ENCODE peak calls at places on chromosomes 1 and 21, in five cellular contexts. R is cardiac muscle cell, L is tibial nerve, G is DND-41, J is IMR-90. M is an unnamed sample. For H3K4me1, the result is how much of the 10 kb centered on the place peaks cover.

GRCh38 chr1:228087771-228088251 is 5.3 kb downstream of the ARF1 start:
- DNase-seq in L (no peak), J (peak), G (no peak), R (no peak), M (no peak)

GRCh38 chr1:116514708-116515525 is 55.9 kb downstream of the CD58 start:
- DNase-seq in G (peak), R (no peak), J (no peak), L (no peak), M (no peak)

GRCh38 chr1:9260086-9260766 is 25.7 kb downstream of the H6PD start:
- DNase-seq in L (no peak), R (no peak), J (no peak), G (no peak), M (no peak)

GRCh38 chr1:17890056-17890814 is 135.1 kb downstream of the ACTL8 start:
- DNase-seq in R (no peak), J (no peak), G (no peak), L (no peak), M (no peak)

GRCh38 chr1:181149326-181150000 is 61.0 kb downstream of the IER5 start:
- DNase-seq in G (peak), L (no peak), J (no peak), R (no peak), M (peak)

GRCh38 chr1:169995993-169996392 is 78.5 kb downstream of the KIFAP3 start:
- DNase-seq in R (no peak), L (no peak), J (no peak), G (no peak), M (no peak)

GRCh38 chr1:53285969-53286760 is 41.7 kb downstream of the LRP8 start:
- DNase-seq in J (no peak), L (no peak), R (no peak), G (no peak), M (no peak)

GRCh38 chr1:11498956-11499824 is 20.2 kb downstream of the DISP3 start:
- DNase-seq in R (no peak), L (no peak), G (no peak), J (no peak), M (no peak)

GRCh38 chr21:16587141-16587570 is 857.4 kb downstream of the USP25 start:
- DNase-seq in L (peak), R (no peak), J (peak), G (no peak), M (no peak)

GRCh38 chr21:23111070-23111605 is 2112.9 kb downstream of the NCAM2 start:
- DNase-seq in G (no peak), R (no peak), J (no peak), L (no peak), M (no peak)

GRCh38 chr1:228397966-228398365 is 8.7 kb downstream of the TRIM11 start:
- DNase-seq in R (no peak), L (no peak), J (no peak), G (no peak), M (no peak)

GRCh38 chr1:33863779-33864178 is at the start of gene HMGB4:
- DNase-seq in G (no peak), J (no peak), R (no peak), L (no peak), M (no peak)

GRCh38 chr1:225712391-225712790 is 59.5 kb upstream of the ENAH start:
- DNase-seq in R (no peak), J (no peak), L (no peak), G (no peak), M (no peak)

GRCh38 chr1:42420911-42421585 is 34.8 kb downstream of the ZMYND12 start:
- DNase-seq in G (no peak), J (peak), R (peak), L (no peak), M (no peak)

GRCh38 chr21:38468989-38469388 is 29.3 kb downstream of the ERG start:
- DNase-seq in J (no peak), G (no peak), R (no peak), L (no peak), M (no peak)

GRCh38 chr1:160046494-160047115 is 14.8 kb upstream of the PIGM start:
- DNase-seq in R (peak), G (peak), L (peak), J (peak), M (peak)

GRCh38 chr1:240575976-240576666 is 35.8 kb downstream of the GREM2 start:
- DNase-seq in R (no peak), G (peak), L (peak), J (peak), M (peak)

GRCh38 chr21:45145146-45145545 is 70.8 kb downstream of the ADARB1 start:
- DNase-seq in G (no peak), L (no peak), R (no peak), J (no peak), M (no peak)

GRCh38 chr1:104387716-104388508 is 638.2 kb downstream of the AMY1C start:
- DNase-seq in J (no peak), R (no peak), L (no peak), G (no peak), M (no peak)

GRCh38 chr1:13908128-13908527 is 208.1 kb downstream of the PRDM2 start:
- DNase-seq in J (no peak), R (no peak), L (no peak), G (no peak), M (no peak)

GRCh38 chr1:227140376-227140775 is 177.9 kb downstream of the CDC42BPA start:
- DNase-seq in G (no peak), L (no peak), R (no peak), J (peak), M (no peak)

GRCh38 chr1:19645544-19646252 is 1.6 kb downstream of the NBL1 start:
- DNase-seq in R (no peak), L (no peak), J (peak), G (no peak), M (no peak)

GRCh38 chr1:16720403-16721223 is 19.7 kb upstream of the RNU1-4 start:
- DNase-seq in J (no peak), L (peak), G (no peak), R (no peak), M (peak)

GRCh38 chr1:2236695-2237677 is 8.9 kb downstream of the SKI start:
- DNase-seq in L (no peak), J (no peak), G (peak), R (no peak), M (no peak)

GRCh38 chr1:21126324-21126723 is 50.4 kb downstream of the EIF4G3 start:
- DNase-seq in L (no peak), G (no peak), J (no peak), R (no peak), M (no peak)

GRCh38 chr1:42670425-42670824 is 11.8 kb upstream of the YBX1 start:
- DNase-seq in L (no peak), R (no peak), G (no peak), J (no peak), M (no peak)

GRCh38 chr21:33157303-33157702 is 72.4 kb upstream of the IFNAR2 start:
- DNase-seq in G (peak), R (peak), L (no peak), J (no peak), M (no peak)

GRCh38 chr1:25030674-25031589 is 100.9 kb upstream of the RUNX3 start:
- DNase-seq in R (no peak), G (no peak), L (no peak), J (peak), M (no peak)

GRCh38 chr1:206800411-206800810 is 28.1 kb upstream of the IL10 start:
- DNase-seq in J (no peak), G (no peak), R (no peak), L (no peak), M (no peak)

GRCh38 chr1:206798384-206798996 is 26.2 kb upstream of the IL10 start:
- DNase-seq in J (no peak), G (no peak), R (no peak), L (no peak), M (no peak)

GRCh38 chr1:206797534-206798383 is 25.5 kb upstream of the IL10 start:
- DNase-seq in R (peak), L (no peak), J (no peak), G (peak), M (peak)

GRCh38 chr1:206801467-206801866 is 29.2 kb upstream of the IL10 start:
- DNase-seq in R (no peak), G (no peak), L (no peak), J (no peak), M (no peak)

DNA sequence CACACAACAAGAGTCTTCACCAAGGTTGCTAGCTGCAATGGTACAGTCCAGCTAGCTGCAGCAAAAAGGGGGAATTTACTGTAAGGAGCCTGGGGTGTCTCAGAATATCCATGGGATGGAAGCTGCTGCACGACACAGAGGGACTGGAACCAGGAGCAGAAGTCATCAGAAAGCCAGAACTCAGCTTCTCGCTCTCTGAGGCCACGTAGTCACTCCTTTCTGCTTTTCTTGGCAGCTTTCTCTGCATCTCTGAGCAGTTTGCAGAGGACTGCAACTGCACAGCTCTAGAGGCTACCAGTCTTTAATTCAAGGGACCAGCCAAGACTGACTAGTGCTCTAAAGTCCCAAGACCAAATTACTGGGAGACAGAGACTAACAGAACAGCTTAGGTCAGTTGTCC is 27.0 kb upstream of the IL10 start:
- DNase-seq in J (no peak), R (no peak), L (no peak), G (no peak), M (no peak)
- H3K4me1 ChIP-seq in J (under half), R (under half), L (under half), G (under half), M (under half)

DNA sequence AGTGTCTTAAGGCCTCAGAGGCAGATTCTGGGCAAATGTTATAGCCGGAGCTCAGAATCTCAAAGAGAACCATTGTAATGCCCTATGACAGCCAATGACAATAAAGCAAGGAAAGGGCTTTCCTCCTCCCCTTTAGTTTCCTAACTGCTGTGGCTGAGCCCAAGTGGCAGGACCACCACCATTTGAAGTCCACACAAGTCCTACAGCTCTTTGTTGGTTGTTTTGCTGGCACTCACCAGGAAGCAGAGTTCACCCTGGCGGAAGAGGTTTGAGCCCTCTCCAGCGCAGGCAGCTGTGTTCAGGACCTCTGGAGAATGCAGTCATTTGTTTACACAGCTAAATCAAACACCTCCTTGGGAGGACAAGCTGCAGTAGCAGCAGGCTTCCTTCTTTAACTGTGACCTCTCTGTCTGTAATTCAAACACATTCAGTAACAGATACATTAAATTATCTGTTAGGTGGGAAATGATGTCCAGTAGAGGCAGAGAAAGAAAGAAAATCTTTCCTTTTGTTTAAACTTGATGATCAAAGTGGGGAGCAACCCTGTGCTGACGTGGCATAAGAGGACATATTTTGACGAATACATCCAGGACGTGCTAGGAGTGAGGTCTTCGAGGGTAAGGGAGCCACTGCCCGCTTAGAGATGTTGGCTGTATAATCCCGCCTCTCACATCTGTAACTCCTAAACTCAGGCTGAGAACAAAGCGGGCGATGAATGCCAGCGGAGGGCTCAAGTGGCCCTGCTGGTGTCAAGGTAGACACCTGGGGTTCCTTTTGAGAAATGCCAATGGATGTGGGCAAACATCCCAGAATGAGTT is 51.9 kb downstream of the ABCA4 start:
- DNase-seq in L (no peak), J (peak), G (no peak), R (no peak), M (no peak)
- H3K4me1 ChIP-seq in L (under half), J (under half), G (under half), R (under half), M (under half)

DNA sequence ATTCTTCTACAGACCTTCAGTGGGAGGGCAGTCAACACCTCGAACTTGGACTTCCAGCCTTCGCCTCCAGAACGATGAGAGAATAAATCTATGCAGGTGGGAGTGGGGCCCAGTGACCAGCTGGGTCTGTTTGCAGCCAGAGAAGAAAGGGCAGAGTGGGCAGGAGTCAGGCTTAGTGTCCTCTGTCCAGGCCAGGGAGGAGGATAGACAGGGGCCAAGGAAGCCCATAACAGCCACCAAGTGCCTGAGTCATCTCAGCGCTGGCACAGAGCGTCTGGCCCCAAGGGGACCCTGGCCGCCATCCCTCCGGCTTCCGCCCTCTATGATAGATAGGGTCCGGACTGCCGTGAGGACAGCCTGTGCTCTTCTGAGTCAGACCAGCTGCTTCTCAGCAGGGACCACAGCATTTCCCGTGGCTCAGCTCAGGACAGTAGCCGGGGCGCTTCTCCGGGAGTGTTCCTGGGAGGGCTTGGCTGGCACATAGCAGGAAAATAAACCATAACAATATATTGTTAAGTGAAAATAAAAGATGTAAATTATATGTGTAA is 133.1 kb upstream of the C1orf174 start:
- DNase-seq in L (no peak), R (no peak), G (no peak), J (no peak), M (no peak)
- H3K4me1 ChIP-seq in L (under half), R (under half), G (under half), J (under half), M (half or more)

DNA sequence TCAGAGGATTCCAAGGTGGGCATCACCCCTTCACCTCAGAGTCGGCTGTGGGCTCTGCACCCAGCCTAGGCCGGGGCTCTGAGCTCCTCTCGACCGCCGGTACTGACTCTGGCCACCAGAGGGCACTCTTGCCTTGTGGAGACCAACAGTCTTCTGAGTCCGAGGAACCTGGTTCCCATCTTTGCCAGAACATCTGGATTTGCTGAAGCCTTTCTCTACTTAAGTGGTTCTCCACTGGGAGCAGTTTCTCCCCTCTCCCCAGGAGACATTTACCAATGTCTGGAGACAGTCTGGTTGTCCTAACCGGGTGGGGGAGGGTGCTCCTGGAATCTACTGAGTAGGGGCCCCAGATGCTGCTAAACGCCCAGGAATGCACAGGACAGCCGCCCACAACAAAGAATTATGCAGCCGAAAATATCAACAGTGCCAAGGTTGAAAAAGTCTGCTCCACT is 9.4 kb downstream of the ETV3L start:
- DNase-seq in G (peak), L (peak), R (peak), J (peak), M (peak)
- H3K4me1 ChIP-seq in G (under half), L (under half), R (under half), J (under half), M (under half)

GRCh38 chr1:26529655-26530539 is at the start of gene RPS6KA1:
- DNase-seq in R (peak), G (peak), L (no peak), J (peak), M (peak)
- H3K4me1 ChIP-seq in R (under half), G (under half), L (under half), J (under half), M (under half)

DNA sequence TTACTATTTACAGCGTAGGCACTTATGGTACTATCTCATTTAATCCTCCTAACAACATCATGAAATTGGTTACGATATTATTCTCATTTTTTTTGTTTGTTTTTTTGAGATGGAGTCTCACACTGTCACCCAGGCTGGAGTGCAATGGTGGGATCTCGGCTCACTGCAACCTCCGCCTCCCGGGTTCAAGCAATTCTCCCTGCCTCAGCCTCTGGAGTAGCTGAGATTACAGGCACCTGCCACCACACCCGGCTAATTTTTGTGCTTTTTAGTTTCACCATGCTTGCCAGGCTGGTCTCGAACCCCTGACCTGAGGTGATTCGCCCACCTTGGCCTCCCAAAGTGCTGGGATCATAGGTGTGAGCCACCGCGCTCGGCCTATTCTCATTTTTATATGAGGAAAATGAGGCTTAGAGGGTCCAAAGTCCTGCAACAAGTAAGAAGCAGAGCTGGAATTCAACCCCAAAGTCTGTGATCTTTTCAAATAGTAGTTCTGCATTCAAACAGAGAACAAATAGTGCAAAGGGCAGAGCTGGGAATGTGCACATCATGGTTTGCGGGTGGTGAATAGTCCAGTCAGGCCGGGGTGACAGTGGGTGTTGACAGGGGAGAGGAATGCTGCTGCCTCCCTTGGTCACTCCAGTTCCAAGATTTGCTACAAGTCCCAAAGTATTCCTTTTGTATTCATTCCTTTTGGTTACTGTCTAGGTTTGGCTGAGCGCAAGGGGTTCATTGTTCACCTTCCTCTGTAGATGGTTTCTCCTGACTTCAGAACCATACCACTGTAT is 4.6 kb downstream of the PRUNE1 start:
- DNase-seq in R (peak), J (no peak), L (no peak), G (no peak), M (no peak)
- H3K4me1 ChIP-seq in R (under half), J (under half), L (under half), G (under half), M (under half)

M was measured in OCI-LY7.